ENCODE peak calls at places on chromosomes 11 and 22, in five cellular contexts. T, X, C, Q and I are unnamed samples.

GRCh38 chr11:98835336-98835735 is 185.4 kb upstream of the CNTN5 start:
- DNase-seq in X (no peak), C (no peak), Q (no peak), T (no peak), I (no peak)

GRCh38 chr11:118152020-118152551 is 537 bp downstream of the SCN4B start:
- DNase-seq in X (no peak), C (no peak), Q (no peak), T (no peak), I (no peak)

GRCh38 chr11:44301856-44302231 is 8.1 kb downstream of the ALX4 start:
- DNase-seq in Q (no peak), X (no peak), T (no peak), C (no peak), I (no peak)

GRCh38 chr11:55501014-55501413 is 53.3 kb upstream of the OR4C15 start:
- DNase-seq in C (no peak), T (no peak), X (no peak), Q (no peak), I (no peak)

GRCh38 chr11:47378836-47379170 is 456 bp upstream of the SPI1 start:
- DNase-seq in X (no peak), Q (no peak), C (no peak), T (no peak), I (no peak)

GRCh38 chr11:23923357-23923756 is 573.5 kb upstream of the LUZP2 start:
- DNase-seq in X (no peak), C (no peak), Q (no peak), T (no peak), I (no peak)

GRCh38 chr11:28092786-28093185 is 15.2 kb downstream of the KIF18A start:
- DNase-seq in Q (no peak), T (no peak), C (no peak), X (no peak), I (no peak)

GRCh38 chr11:75270896-75271415 is 30.4 kb downstream of the TPBGL start:
- DNase-seq in T (peak), C (no peak), X (no peak), Q (no peak), I (no peak)

GRCh38 chr11:5700422-5701064 is 11.0 kb downstream of the TRIM22 start:
- DNase-seq in C (no peak), X (no peak), Q (no peak), T (no peak), I (no peak)

GRCh38 chr11:21659961-21660360 is 532.9 kb upstream of the ANO5 start:
- DNase-seq in Q (no peak), T (no peak), C (no peak), X (no peak), I (no peak)

GRCh38 chr22:41565403-41566054 is 4.7 kb downstream of the CSDC2 start:
- DNase-seq in X (no peak), Q (no peak), C (no peak), T (peak), I (no peak)

GRCh38 chr11:45658292-45658991 is 7.0 kb downstream of the CHST1 start:
- DNase-seq in C (peak), X (peak), T (no peak), Q (peak), I (peak)

GRCh38 chr11:34840736-34841386 is 75.3 kb downstream of the APIP start:
- DNase-seq in X (no peak), T (peak), C (no peak), Q (no peak), I (no peak)

GRCh38 chr22:20437253-20438065 is at the start of gene SCARF2:
- DNase-seq in C (no peak), X (no peak), Q (no peak), T (no peak), I (no peak)

GRCh38 chr11:11148104-11148509 is 204.9 kb downstream of the CSNK2A3 start:
- DNase-seq in X (peak), Q (peak), T (no peak), C (peak), I (peak)

GRCh38 chr11:128716661-128717210 is 22.9 kb downstream of the FLI1 start:
- DNase-seq in Q (no peak), X (no peak), C (no peak), T (no peak), I (no peak)

GRCh38 chr11:1837171-1838076 is 1.4 kb upstream of the TNNI2 start:
- DNase-seq in T (peak), Q (no peak), C (no peak), X (no peak), I (no peak)

GRCh38 chr22:43292633-43293025 is 50.5 kb downstream of the SCUBE1 start:
- DNase-seq in C (no peak), X (no peak), T (no peak), Q (no peak), I (no peak)

GRCh38 chr11:125165111-125165663 is 636 bp downstream of the PKNOX2 start:
- DNase-seq in X (no peak), Q (no peak), T (no peak), C (no peak), I (no peak)

GRCh38 chr11:45993438-45994064 is 71.1 kb downstream of the LARGE2 start:
- DNase-seq in Q (no peak), X (peak), C (peak), T (peak), I (no peak)

GRCh38 chr11:48013269-48013901 is 33.0 kb downstream of the PTPRJ start:
- DNase-seq in C (no peak), Q (no peak), X (no peak), T (no peak), I (no peak)

GRCh38 chr11:35180311-35181233 is 41.6 kb downstream of the CD44 start:
- DNase-seq in X (no peak), T (no peak), C (no peak), Q (no peak), I (no peak)

GRCh38 chr22:45006873-45007246 is 2.9 kb downstream of the PHF21B start:
- DNase-seq in T (no peak), C (peak), Q (no peak), X (no peak), I (peak)

GRCh38 chr22:46596032-46596441 is 24.1 kb upstream of the GRAMD4 start:
- DNase-seq in T (peak), Q (no peak), C (no peak), X (no peak), I (no peak)